ENCODE peak calls at places on chromosomes 1 and 21, in five cellular contexts. Y is left cardiac atrium, T is Caki2, P is ureter, N is epithelial cell of esophagus. S is an unnamed sample.

GRCh38 chr21:45454924-45455315 is 50.0 kb downstream of the COL18A1 start:
- DNase-seq in Y (peak), T (no peak), P (no peak), N (no peak), S (no peak)

GRCh38 chr1:67690018-67690363 is 5.0 kb downstream of the GADD45A start:
- DNase-seq in Y (no peak), T (no peak), P (no peak), N (no peak), S (no peak)

GRCh38 chr1:22412932-22413727 is 38.5 kb upstream of the ZBTB40 start:
- DNase-seq in Y (no peak), T (no peak), P (no peak), N (peak), S (no peak)

GRCh38 chr1:85343612-85344255 is 67.3 kb upstream of the BCL10 start:
- DNase-seq in Y (no peak), T (peak), P (no peak), N (no peak), S (no peak)

GRCh38 chr1:193448682-193449461 is 262.5 kb upstream of the B3GALT2 start:
- DNase-seq in Y (no peak), T (no peak), P (no peak), N (no peak), S (no peak)

GRCh38 chr21:31698461-31698860 is 33.5 kb downstream of the SCAF4 start:
- DNase-seq in Y (no peak), T (no peak), P (no peak), N (no peak), S (no peak)

GRCh38 chr1:15244813-15245212 is 2.2 kb upstream of the FHAD1 start:
- DNase-seq in Y (no peak), T (no peak), P (no peak), N (no peak), S (no peak)

GRCh38 chr1:156406229-156406628 is 37.2 kb downstream of the RHBG start:
- DNase-seq in Y (no peak), T (no peak), P (no peak), N (no peak), S (no peak)

GRCh38 chr21:41249476-41249875 is 67.1 kb upstream of the FAM3B start:
- DNase-seq in Y (no peak), T (no peak), P (no peak), N (no peak), S (no peak)

GRCh38 chr1:113780363-113781146 is 21.3 kb upstream of the PHTF1 start:
- DNase-seq in Y (no peak), T (no peak), P (no peak), N (no peak), S (no peak)

GRCh38 chr1:3306583-3307285 is 147.7 kb upstream of the ARHGEF16 start:
- DNase-seq in Y (no peak), T (peak), P (no peak), N (no peak), S (no peak)

GRCh38 chr1:70528591-70529333 is 117.7 kb downstream of the CTH start:
- DNase-seq in Y (no peak), T (no peak), P (no peak), N (peak), S (no peak)

GRCh38 chr1:106278706-106279105 is 777.8 kb upstream of the PRMT6 start:
- DNase-seq in Y (no peak), T (peak), P (no peak), N (peak), S (no peak)

GRCh38 chr1:26302733-26303405 is 3.6 kb downstream of the UBXN11 start:
- DNase-seq in Y (no peak), T (peak), P (no peak), N (peak), S (no peak)

GRCh38 chr1:14913475-14914155 is 239.9 kb upstream of the TMEM51 start:
- DNase-seq in Y (no peak), T (peak), P (peak), N (peak), S (no peak)

GRCh38 chr1:153608742-153609584 is 4.0 kb downstream of the S100A16 start:
- DNase-seq in Y (peak), T (peak), P (peak), N (peak), S (no peak)

S was measured in CD8-positive, alpha-beta T cell.